ENCODE peak calls at places on chromosomes 7 and 10, in five cellular contexts. A is brain microvascular endothelial cell; R is naive thymus-derived CD4-positive, alpha-beta T cell; U is IMR-90; G is HCT116. Z is an unnamed sample.
A peak's percentile ranks its signal among the peaks of the same experiment; 100 is the strongest.

GRCh38 chr10:83332695-83333094 is 806.6 kb upstream of the GHITM start:
- DNase-seq in A (no peak), R (no peak), U (no peak), G (no peak), Z (no peak)

GRCh38 chr7:10707519-10707918 is 266.2 kb upstream of the PHF14 start:
- DNase-seq in A (no peak), R (no peak), U (no peak), G (no peak), Z (no peak)

GRCh38 chr10:49382826-49383225 is 13.1 kb downstream of the DRGX start:
- DNase-seq in A (no peak), R (no peak), U (no peak), G (no peak), Z (no peak)

GRCh38 chr10:85967594-85967993 is 399.0 kb downstream of the GRID1 start:
- DNase-seq in A (no peak), R (no peak), U (no peak), G (peak; percentile 29), Z (no peak)

GRCh38 chr10:112115781-112116385 is 67.7 kb downstream of the GPAM start:
- DNase-seq in A (peak; percentile 18), R (peak; percentile 28), U (peak; percentile 18), G (peak; percentile 42), Z (no peak)

GRCh38 chr7:92244803-92245486 is 769 bp downstream of the KRIT1 start:
- DNase-seq in A (no peak), R (peak; percentile 35), U (peak; percentile 7), G (no peak), Z (no peak)

GRCh38 chr7:5780801-5781496 is 514 bp downstream of the RNF216 start:
- DNase-seq in A (peak; percentile 8), R (peak; percentile 27), U (no peak), G (no peak), Z (no peak)

GRCh38 chr7:18829518-18830252 is 287.8 kb downstream of the TWIST1 start:
- DNase-seq in A (peak; percentile 60), R (no peak), U (peak; percentile 68), G (no peak), Z (no peak)

GRCh38 chr7:135940077-135941075 is 36.8 kb downstream of the MTPN start:
- DNase-seq in A (no peak), R (no peak), U (no peak), G (no peak), Z (no peak)

GRCh38 chr7:77631820-77632219 is 64.4 kb upstream of the RSBN1L start:
- DNase-seq in A (no peak), R (no peak), U (no peak), G (no peak), Z (no peak)

GRCh38 chr10:133278577-133279265 is 2.1 kb upstream of the ADAM8 start:
- DNase-seq in A (peak; percentile 42), R (no peak), U (peak; percentile 49), G (no peak), Z (peak; percentile 72)

GRCh38 chr10:27998178-27998953 is 513 bp downstream of the ODAD2 start:
- DNase-seq in A (peak; percentile 19), R (peak; percentile 10), U (peak; percentile 26), G (no peak), Z (no peak)

GRCh38 chr7:135714534-135715009 is 13.4 kb downstream of the SLC13A4 start:
- DNase-seq in A (peak; percentile 58), R (no peak), U (peak; percentile 74), G (peak; percentile 67), Z (no peak)

GRCh38 chr7:158754746-158755444 is 50.3 kb upstream of the NCAPG2 start:
- DNase-seq in A (no peak), R (no peak), U (peak; percentile 14), G (no peak), Z (no peak)

GRCh38 chr10:132231656-132232552 is 45.2 kb downstream of the DPYSL4 start:
- DNase-seq in A (no peak), R (no peak), U (no peak), G (no peak), Z (no peak)

GRCh38 chr7:33196194-33196593 is 66.8 kb downstream of the BBS9 start:
- DNase-seq in A (peak; percentile 67), R (no peak), U (peak; percentile 8), G (no peak), Z (no peak)

GRCh38 chr10:35462491-35462934 is 126.2 kb downstream of the CCNY start:
- DNase-seq in A (no peak), R (no peak), U (no peak), G (no peak), Z (no peak)

GRCh38 chr10:6047326-6047611 is 14.9 kb downstream of the IL2RA start:
- DNase-seq in A (no peak), R (no peak), U (no peak), G (no peak), Z (no peak)

GRCh38 chr10:32038777-32039176 is 17.4 kb downstream of the KIF5B start:
- DNase-seq in A (no peak), R (no peak), U (peak; percentile 11), G (no peak), Z (no peak)

GRCh38 chr10:3729397-3729796 is 55.6 kb downstream of the KLF6 start:
- DNase-seq in A (no peak), R (no peak), U (peak; percentile 20), G (no peak), Z (no peak)

GRCh38 chr10:21746118-21746517 is 212.1 kb downstream of the MLLT10 start:
- DNase-seq in A (no peak), R (no peak), U (no peak), G (no peak), Z (no peak)

GRCh38 chr7:137262599-137262998 is 80.9 kb downstream of the PTN start:
- DNase-seq in A (no peak), R (no peak), U (no peak), G (no peak), Z (no peak)

GRCh38 chr10:110137142-110137545 is 70.3 kb upstream of the MXI1 start:
- DNase-seq in A (peak; percentile 67), R (peak; percentile 64), U (peak; percentile 78), G (peak; percentile 55), Z (no peak)

GRCh38 chr7:130369110-130369711 is 11.1 kb upstream of the CPA1 start:
- DNase-seq in A (peak; percentile 78), R (peak; percentile 8), U (peak; percentile 75), G (no peak), Z (no peak)

GRCh38 chr7:36638140-36638539 is 86.2 kb downstream of the AOAH start:
- DNase-seq in A (no peak), R (no peak), U (no peak), G (no peak), Z (no peak)

DNA sequence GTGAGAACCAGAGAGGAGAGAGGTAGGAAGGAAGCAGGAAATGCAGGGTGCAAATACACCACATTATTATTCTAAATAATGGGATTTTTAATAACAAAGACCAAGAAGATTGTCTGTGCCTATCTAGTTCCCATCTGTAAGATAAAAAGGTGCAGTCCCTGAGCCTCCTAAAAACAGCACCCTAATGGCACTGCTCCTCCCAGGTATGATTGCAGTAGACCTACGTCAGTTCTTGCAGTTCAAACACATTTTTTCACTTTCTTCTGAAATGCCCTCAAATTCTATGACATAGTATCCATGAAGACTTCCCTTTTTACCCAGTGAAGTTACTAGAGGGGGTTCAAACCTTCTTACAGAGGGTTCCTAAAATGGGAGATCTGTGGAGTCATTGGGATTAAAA is 70.6 kb downstream of the FIGNL1 start:
- DNase-seq in A (no peak), R (no peak), U (no peak), G (no peak), Z (no peak)
- H3K36me3 ChIP-seq in A (no peaks in the 10 kb centered on the region), R (peaks cover 49% of the 10 kb centered on the region), U (no peaks in the 10 kb centered on the region), G (no peaks in the 10 kb centered on the region), Z (peaks cover 89% of the 10 kb centered on the region)

GRCh38 chr10:80632742-80633141 is 95.0 kb downstream of the SH2D4B start:
- DNase-seq in A (no peak), R (no peak), U (no peak), G (no peak), Z (no peak)
- H3K27ac ChIP-seq in A (no peak overlapping the region), R (no peak overlapping the region), U (no peak overlapping the region), G (no peak overlapping the region), Z (no peak overlapping the region)

GRCh38 chr7:128855559-128855958 is 7.1 kb upstream of the ATP6V1F start:
- DNase-seq in A (no peak), R (no peak), U (no peak), G (no peak), Z (no peak)
- H3K36me3 ChIP-seq in A (peaks cover 87% of the 10 kb centered on the region), R (no peaks in the 10 kb centered on the region), U (peaks cover 75% of the 10 kb centered on the region), G (no peaks in the 10 kb centered on the region), Z (no peaks in the 10 kb centered on the region)

GRCh38 chr7:149063481-149063880 is 27.0 kb downstream of the ZNF786 start:
- DNase-seq in A (no peak), R (no peak), U (no peak), G (no peak), Z (no peak)

DNA sequence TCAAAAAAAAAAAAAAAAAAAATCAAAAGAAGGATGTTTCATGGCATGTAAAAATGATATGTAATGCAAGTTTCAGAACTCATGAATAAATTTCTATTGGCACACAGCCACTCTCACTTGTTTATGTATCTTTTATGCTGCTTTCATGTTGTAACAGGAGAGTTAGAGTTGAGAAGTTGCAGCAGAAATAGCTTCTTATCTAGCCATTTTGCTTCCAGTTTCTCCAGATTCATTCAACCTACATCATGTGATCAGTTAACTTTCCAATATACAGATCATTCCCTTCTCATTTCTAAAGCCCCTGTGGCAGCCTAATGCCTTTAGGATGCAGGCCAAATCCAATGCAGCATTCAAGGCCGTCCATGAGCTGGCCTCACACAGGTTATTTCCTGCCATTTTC is 30.4 kb downstream of the ZNF786 start:
- DNase-seq in A (no peak), R (no peak), U (peak; percentile 33), G (no peak), Z (no peak)
- H3K27ac ChIP-seq in A (no peak overlapping the region), R (no peak overlapping the region), U (no peak overlapping the region), G (no peak overlapping the region), Z (no peak overlapping the region)

GRCh38 chr7:30433082-30433481 is 45.5 kb downstream of the NOD1 start:
- DNase-seq in A (peak; percentile 3), R (no peak), U (peak; percentile 75), G (no peak), Z (no peak)
- H3K36me3 ChIP-seq in A (peaks cover 6% of the 10 kb centered on the region), R (peaks cover 7% of the 10 kb centered on the region), U (peaks cover 21% of the 10 kb centered on the region), G (no peaks in the 10 kb centered on the region), Z (peaks cover 35% of the 10 kb centered on the region)

Z was measured in effector memory CD4-positive, alpha-beta T cell.